ENCODE peak calls at places on chromosomes 2 and 18, in eight cellular contexts. H, F, V, N, U, G, X and L are unnamed samples.

GRCh38 chr18:57931038-57931437 is 113.0 kb upstream of the NEDD4L start:
- DNase-seq in H (no peak), F (no peak), V (no peak), N (no peak), U (no peak), G (no peak), X (no peak), L (no peak)

GRCh38 chr2:12106440-12107080 is 360.1 kb downstream of the LPIN1 start:
- DNase-seq in H (peak), F (no peak), V (no peak), N (peak), U (no peak), G (peak), X (peak), L (peak)

GRCh38 chr2:30934071-30934470 is 126.8 kb upstream of the CAPN13 start:
- DNase-seq in H (no peak), F (no peak), V (no peak), N (no peak), U (no peak), G (no peak), X (no peak), L (no peak)

GRCh38 chr2:25710750-25711149 is 37.4 kb upstream of the DTNB start:
- DNase-seq in H (no peak), F (no peak), V (no peak), N (no peak), U (no peak), G (no peak), X (no peak), L (no peak)

GRCh38 chr2:160411167-160411566 is 82.4 kb downstream of the RBMS1 start:
- DNase-seq in H (no peak), F (no peak), V (no peak), N (peak), U (no peak), G (peak), X (no peak), L (peak)

GRCh38 chr18:29841631-29842030 is 1200.9 kb downstream of the DSC3 start:
- DNase-seq in H (no peak), F (no peak), V (no peak), N (no peak), U (no peak), G (no peak), X (no peak), L (no peak)

GRCh38 chr2:112818094-112818902 is 18.3 kb downstream of the IL1B start:
- DNase-seq in H (no peak), F (no peak), V (peak), N (no peak), U (peak), G (no peak), X (no peak), L (no peak)

GRCh38 chr2:207437136-207437856 is 92.5 kb upstream of the CREB1 start:
- DNase-seq in H (no peak), F (no peak), V (no peak), N (no peak), U (no peak), G (no peak), X (no peak), L (no peak)

GRCh38 chr2:113762377-113763118 is 6.1 kb upstream of the SLC35F5 start:
- DNase-seq in H (peak), F (no peak), V (no peak), N (no peak), U (no peak), G (peak), X (peak), L (no peak)

GRCh38 chr2:24164416-24164973 is 10.4 kb upstream of the FAM228A start:
- DNase-seq in H (no peak), F (no peak), V (no peak), N (peak), U (peak), G (peak), X (no peak), L (peak)

GRCh38 chr2:227597993-227598392 is 700 bp upstream of the SCYGR2 start:
- DNase-seq in H (no peak), F (no peak), V (no peak), N (no peak), U (no peak), G (no peak), X (no peak), L (no peak)

GRCh38 chr2:207879536-207879935 is 109.8 kb upstream of the FZD5 start:
- DNase-seq in H (peak), F (no peak), V (no peak), N (no peak), U (no peak), G (peak), X (no peak), L (no peak)

GRCh38 chr2:162768646-162769045 is 69.9 kb downstream of the KCNH7 start:
- DNase-seq in H (no peak), F (peak), V (no peak), N (no peak), U (no peak), G (no peak), X (no peak), L (no peak)

GRCh38 chr2:149901231-149901859 is 313.8 kb upstream of the MMADHC start:
- DNase-seq in H (no peak), F (no peak), V (no peak), N (no peak), U (no peak), G (no peak), X (no peak), L (no peak)

GRCh38 chr18:44594779-44595467 is 85.8 kb upstream of the SETBP1 start:
- DNase-seq in H (no peak), F (no peak), V (no peak), N (no peak), U (no peak), G (peak), X (no peak), L (no peak)

GRCh38 chr2:129876576-129876975 is 102.9 kb upstream of the RAB6C start:
- DNase-seq in H (no peak), F (peak), V (no peak), N (no peak), U (no peak), G (no peak), X (no peak), L (no peak)